ENCODE peak calls at places on chromosomes 12 and 14, in five cellular contexts. R, J, K, P and X are unnamed samples.

GRCh38 chr12:78096909-78097597 is 266.4 kb downstream of the NAV3 start:
- DNase-seq in R (no peak), J (no peak), K (no peak), P (no peak), X (no peak)

GRCh38 chr12:1877169-1877878 is 41.1 kb downstream of the CACNA2D4 start:
- DNase-seq in R (no peak), J (no peak), K (no peak), P (no peak), X (no peak)

GRCh38 chr12:120241561-120242274 is 23.8 kb downstream of the PXN start:
- DNase-seq in R (no peak), J (no peak), K (no peak), P (no peak), X (no peak)

GRCh38 chr12:12661086-12661485 is 34.9 kb downstream of the GPR19 start:
- DNase-seq in R (no peak), J (no peak), K (no peak), P (no peak), X (peak)

GRCh38 chr12:1882405-1882804 is 36.0 kb downstream of the CACNA2D4 start:
- DNase-seq in R (no peak), J (no peak), K (no peak), P (no peak), X (no peak)

GRCh38 chr12:44224399-44224798 is 388.5 kb downstream of the TMEM117 start:
- DNase-seq in R (no peak), J (no peak), K (no peak), P (no peak), X (no peak)

GRCh38 chr14:86057018-86057667 is 527.2 kb downstream of the FLRT2 start:
- DNase-seq in R (no peak), J (no peak), K (peak), P (no peak), X (no peak)

GRCh38 chr12:108717243-108717642 is 14.1 kb downstream of the CORO1C start:
- DNase-seq in R (no peak), J (no peak), K (no peak), P (no peak), X (no peak)

GRCh38 chr14:89165810-89166209 is 251.2 kb downstream of the FOXN3 start:
- DNase-seq in R (no peak), J (no peak), K (no peak), P (no peak), X (no peak)

GRCh38 chr14:53942970-53943750 is 13.5 kb downstream of the BMP4 start:
- DNase-seq in R (no peak), J (no peak), K (peak), P (no peak), X (no peak)

GRCh38 chr14:104658325-104658712 is 31.1 kb upstream of the INF2 start:
- DNase-seq in R (no peak), J (no peak), K (no peak), P (no peak), X (no peak)

GRCh38 chr12:120007272-120007671 is 18.2 kb downstream of the BICDL1 start:
- DNase-seq in R (no peak), J (no peak), K (peak), P (no peak), X (no peak)

GRCh38 chr12:125069616-125070015 is 4.4 kb downstream of the AACS start:
- DNase-seq in R (no peak), J (no peak), K (no peak), P (no peak), X (no peak)

GRCh38 chr14:34030864-34031263 is 80.0 kb upstream of the EGLN3 start:
- DNase-seq in R (no peak), J (peak), K (no peak), P (no peak), X (no peak)

GRCh38 chr12:67772276-67773169 is 124.0 kb downstream of the DYRK2 start:
- DNase-seq in R (peak), J (no peak), K (no peak), P (no peak), X (no peak)

GRCh38 chr14:102321456-102322101 is 2.0 kb downstream of the ZNF839 start:
- DNase-seq in R (no peak), J (no peak), K (no peak), P (no peak), X (no peak)

GRCh38 chr14:31300883-31301282 is 93.3 kb upstream of the HECTD1 start:
- DNase-seq in R (no peak), J (no peak), K (no peak), P (no peak), X (no peak)

GRCh38 chr12:675562-675961 is 12.3 kb upstream of the NINJ2 start:
- DNase-seq in R (no peak), J (no peak), K (no peak), P (no peak), X (no peak)

GRCh38 chr12:40226652-40227051 is 1.9 kb downstream of the LRRK2 start:
- DNase-seq in R (no peak), J (peak), K (no peak), P (no peak), X (peak)

GRCh38 chr12:65857875-65858274 is 33.6 kb downstream of the HMGA2 start:
- DNase-seq in R (no peak), J (no peak), K (no peak), P (no peak), X (no peak)

GRCh38 chr12:59651230-59651920 is 55.5 kb downstream of the SLC16A7 start:
- DNase-seq in R (no peak), J (no peak), K (peak), P (peak), X (no peak)

GRCh38 chr14:92516966-92517350 is 3.4 kb downstream of the RIN3 start:
- DNase-seq in R (no peak), J (no peak), K (no peak), P (no peak), X (no peak)

GRCh38 chr14:61753631-61754030 is 8.6 kb upstream of the SNAPC1 start:
- DNase-seq in R (no peak), J (no peak), K (peak), P (no peak), X (no peak)

GRCh38 chr12:27905285-27906126 is 67.0 kb downstream of the PTHLH start:
- DNase-seq in R (peak), J (no peak), K (no peak), P (no peak), X (no peak)

GRCh38 chr12:28057856-28058615 is 85.5 kb upstream of the PTHLH start:
- DNase-seq in R (no peak), J (no peak), K (peak), P (peak), X (no peak)

GRCh38 chr12:121086896-121087295 is 45.8 kb upstream of the P2RX7 start:
- DNase-seq in R (no peak), J (no peak), K (no peak), P (no peak), X (no peak)

GRCh38 chr12:50753232-50753769 is 10.6 kb upstream of the ATF1 start:
- DNase-seq in R (no peak), J (no peak), K (no peak), P (no peak), X (no peak)

GRCh38 chr12:82659343-82660207 is 27.1 kb upstream of the TMTC2 start:
- DNase-seq in R (no peak), J (no peak), K (no peak), P (no peak), X (no peak)

GRCh38 chr12:32273063-32273521 is 126.3 kb upstream of the FGD4 start:
- DNase-seq in R (no peak), J (no peak), K (no peak), P (no peak), X (no peak)

GRCh38 chr12:117189725-117190209 is 503 bp downstream of the FBXO21 start:
- DNase-seq in R (no peak), J (peak), K (peak), P (peak), X (no peak)

GRCh38 chr12:26226629-26227375 is 31.4 kb downstream of the SSPN start:
- DNase-seq in R (peak), J (peak), K (peak), P (peak), X (no peak)

GRCh38 chr14:32625211-32625610 is 296.1 kb downstream of the AKAP6 start:
- DNase-seq in R (no peak), J (no peak), K (no peak), P (no peak), X (no peak)

GRCh38 chr12:96193725-96194571 is at the start of gene ELK3:
- DNase-seq in R (no peak), J (peak), K (peak), P (peak), X (peak)

GRCh38 chr12:6946033-6946919 is 2.5 kb downstream of the C12orf57 start:
- DNase-seq in R (no peak), J (peak), K (peak), P (peak), X (no peak)